ENCODE peak calls at places on chromosomes 3 and 15, in four cellular contexts. T, K, V and R are unnamed samples. For H3K36me3, the result is how much of the 10 kb centered on the place peaks cover.

GRCh38 chr15:45943255-45943654 is 308.4 kb downstream of the SQOR start:
- DNase-seq in K (no peak), T (peak), V (no peak), R (no peak)

GRCh38 chr3:38545396-38545949 is 49.3 kb downstream of the EXOG start:
- DNase-seq in T (no peak), V (no peak), K (no peak), R (no peak)

GRCh38 chr3:36756272-36756671 is 8.1 kb downstream of the DCLK3 start:
- DNase-seq in K (no peak), T (no peak), V (no peak), R (no peak)

GRCh38 chr3:134232146-134232545 is 18.5 kb downstream of the RYK start:
- DNase-seq in V (no peak), K (no peak), T (no peak), R (no peak)

GRCh38 chr3:138440596-138440995 is 6.2 kb downstream of the ESYT3 start:
- DNase-seq in V (no peak), K (no peak), T (no peak), R (no peak)

GRCh38 chr3:149021830-149022229 is 30.5 kb downstream of the GYG1 start:
- DNase-seq in V (no peak), K (no peak), T (no peak), R (no peak)

GRCh38 chr3:98282205-98282604 is at the start of gene OR5H2:
- DNase-seq in V (no peak), T (no peak), K (no peak), R (no peak)

GRCh38 chr3:160810360-160810759 is 54.3 kb downstream of the PPM1L start:
- DNase-seq in V (no peak), K (no peak), T (no peak), R (no peak)

GRCh38 chr15:88497109-88497761 is 29.7 kb downstream of the MRPS11 start:
- DNase-seq in K (no peak), V (no peak), T (no peak), R (no peak)

GRCh38 chr15:78054971-78055370 is 22.5 kb downstream of the TBC1D2B start:
- DNase-seq in K (no peak), V (no peak), T (no peak), R (no peak)

GRCh38 chr3:50275160-50275995 is 3.5 kb upstream of the LSMEM2 start:
- DNase-seq in V (peak), K (no peak), T (no peak), R (no peak)

GRCh38 chr3:152272771-152273242 is 4.1 kb downstream of the MBNL1 start:
- DNase-seq in K (no peak), V (no peak), T (no peak), R (no peak)

GRCh38 chr15:68524753-68525584 is 53.8 kb upstream of the CORO2B start:
- DNase-seq in T (no peak), V (no peak), K (no peak), R (no peak)

GRCh38 chr3:24550588-24550987 is 55.9 kb upstream of the THRB start:
- DNase-seq in K (no peak), T (no peak), V (no peak), R (no peak)

GRCh38 chr15:31306426-31307269 is 20.0 kb upstream of the KLF13 start:
- DNase-seq in V (peak), T (no peak), K (no peak), R (peak)

GRCh38 chr3:138902166-138902565 is 44.8 kb downstream of the FOXL2 start:
- DNase-seq in K (no peak), T (no peak), V (no peak), R (no peak)

GRCh38 chr15:60840306-60840702 is 361.4 kb upstream of the ICE2 start:
- DNase-seq in V (no peak), T (no peak), K (no peak), R (no peak)

GRCh38 chr3:119702530-119703527 is at the start of gene CFAP91:
- DNase-seq in V (peak), T (no peak), K (peak), R (peak)

GRCh38 chr15:94793641-94794040 is 562.3 kb downstream of the MCTP2 start:
- DNase-seq in K (no peak), T (no peak), V (no peak), R (no peak)

GRCh38 chr15:52710050-52710709 is 31.0 kb upstream of the ATOSA start:
- DNase-seq in V (no peak), T (no peak), K (peak), R (no peak)

GRCh38 chr15:26864664-26865191 is 2.1 kb upstream of the GABRA5 start:
- DNase-seq in T (no peak), K (no peak), V (peak), R (no peak)

GRCh38 chr15:70323111-70323851 is 225.6 kb upstream of the TLE3 start:
- DNase-seq in T (no peak), V (peak), K (no peak), R (no peak)

GRCh38 chr3:132183811-132184210 is 133.4 kb upstream of the ACP3 start:
- DNase-seq in V (no peak), T (no peak), K (no peak), R (no peak)

GRCh38 chr15:61750271-61751084 is 309.8 kb downstream of the VPS13C start:
- DNase-seq in T (no peak), V (no peak), K (no peak), R (no peak)

GRCh38 chr3:65483475-65483874 is 555.2 kb downstream of the MAGI1 start:
- DNase-seq in K (no peak), T (no peak), V (no peak), R (no peak)

GRCh38 chr3:27165348-27165747 is 203.8 kb downstream of the NEK10 start:
- DNase-seq in V (no peak), K (no peak), T (no peak), R (no peak)

GRCh38 chr3:29721789-29722188 is 440.9 kb downstream of the RBMS3 start:
- DNase-seq in K (no peak), V (no peak), T (no peak), R (no peak)

GRCh38 chr15:78302579-78302978 is 3.2 kb upstream of the SKIC8 start:
- DNase-seq in K (no peak), V (no peak), T (no peak), R (no peak)

GRCh38 chr3:150149651-150150051 is 179.0 kb upstream of the PFN2 start:
- DNase-seq in K (no peak), T (no peak), V (no peak), R (no peak)

GRCh38 chr15:65071381-65071811 is 3.6 kb upstream of the RASL12 start:
- DNase-seq in K (no peak), T (no peak), V (no peak), R (no peak)

DNA sequence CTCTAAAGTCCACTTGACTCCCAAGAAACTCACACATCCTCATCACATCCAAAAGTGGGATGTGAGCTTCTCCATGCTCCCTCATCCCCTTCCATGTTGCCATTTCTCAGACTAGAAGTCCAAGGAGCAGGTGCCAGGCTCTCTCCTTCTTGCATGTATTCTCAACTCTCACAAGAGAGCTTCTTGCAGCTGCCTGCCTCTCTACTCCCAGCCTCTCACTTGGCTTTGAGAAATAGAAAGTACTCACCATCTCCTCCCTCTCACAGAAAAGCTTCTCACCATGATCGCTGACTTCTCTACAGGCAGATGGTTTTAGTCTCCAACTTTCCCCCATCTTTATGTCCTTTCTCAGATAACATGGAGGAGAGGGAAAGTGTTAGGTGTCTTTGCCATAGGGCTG is 26.6 kb downstream of the COL8A1 start:
- DNase-seq in K (no peak), V (no peak), T (no peak), R (no peak)
- H3K36me3 ChIP-seq in K (under half), V (under half), T (under half), R (under half)

GRCh38 chr3:189941679-189942078 is 179.0 kb downstream of the P3H2 start:
- DNase-seq in V (no peak), K (no peak), T (peak), R (no peak)
- TF ChIP-seq SUZ12 in V (no peak), K (no peak), T (no peak), R (no peak)

DNA sequence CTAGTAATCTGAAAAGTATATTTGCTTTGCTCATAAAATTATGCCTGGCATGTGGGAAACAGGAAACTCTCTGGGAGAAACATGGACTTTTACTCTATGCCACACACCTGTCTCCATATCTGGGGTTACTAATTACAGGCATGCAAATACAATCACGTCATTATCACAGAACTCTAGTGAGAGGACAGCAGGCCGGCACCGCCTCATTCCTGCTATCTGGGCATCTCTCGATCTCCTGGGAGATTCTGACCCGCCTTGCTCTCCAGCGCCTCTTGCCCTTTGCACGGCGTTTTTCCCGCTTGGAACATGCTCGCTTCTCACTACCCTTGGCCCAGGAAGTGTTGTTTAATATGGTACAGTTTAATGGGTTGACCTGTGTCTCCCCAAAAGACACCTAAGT is 45.4 kb upstream of the PARL start:
- DNase-seq in K (no peak), V (no peak), T (peak), R (no peak)
- H3K36me3 ChIP-seq in K (under half), V (under half), T (under half), R (half or more)

GRCh38 chr3:112640864-112641751 is at the start of gene CCDC80:
- DNase-seq in K (no peak), T (no peak), V (no peak), R (no peak)
- TF ChIP-seq SUZ12 in K (no peak), T (no peak), V (no peak), R (no peak)

DNA sequence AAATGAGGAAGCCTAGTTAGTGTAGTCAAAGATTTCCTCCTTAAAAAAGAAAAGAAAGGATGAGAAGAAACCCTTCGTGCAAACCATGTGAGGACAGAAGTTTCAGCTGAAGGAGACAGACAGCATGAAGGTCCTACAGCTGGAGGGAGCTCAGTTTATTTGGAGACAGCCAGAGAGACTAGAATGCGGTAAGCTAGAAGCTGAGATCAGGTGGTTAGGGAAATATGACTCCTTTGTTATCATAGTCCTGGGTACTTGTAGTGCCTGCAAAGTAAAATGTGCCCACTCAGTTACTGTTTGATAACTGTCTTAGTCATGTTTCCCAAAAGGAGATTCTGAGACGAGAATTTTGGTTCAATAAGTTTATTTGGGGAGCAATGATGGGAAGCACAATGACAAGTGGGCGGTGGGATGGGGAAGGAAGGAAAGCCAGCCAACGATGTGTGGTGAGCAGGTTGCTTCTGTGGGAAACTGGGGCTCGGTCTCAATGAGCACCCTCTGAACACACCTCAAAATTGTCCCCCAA is 178.8 kb upstream of the SNTN start:
- DNase-seq in V (no peak), K (no peak), T (no peak), R (no peak)
- H3K36me3 ChIP-seq in V (under half), K (under half), T (under half), R (under half)

DNA sequence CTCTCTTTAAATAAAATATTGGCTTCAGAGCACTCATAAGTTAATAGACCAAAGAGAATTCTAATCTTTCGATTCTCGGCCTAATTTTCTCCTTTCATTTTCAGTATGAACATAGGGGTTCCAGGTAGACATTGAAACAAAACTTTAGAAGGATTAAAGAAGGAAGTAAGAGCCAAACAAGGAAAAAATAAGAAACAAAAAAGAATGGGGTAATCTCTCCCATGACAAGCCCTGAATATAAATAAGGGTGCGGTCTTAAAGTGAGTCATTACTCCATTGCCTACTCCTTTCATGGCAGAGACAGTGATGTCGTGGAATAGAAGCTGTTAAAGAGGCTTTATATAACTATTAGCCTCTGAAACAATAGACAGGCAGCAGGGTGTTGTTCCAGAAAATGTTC is 608.1 kb upstream of the KCNMB2 start:
- DNase-seq in T (no peak), K (no peak), V (no peak), R (no peak)
- TF ChIP-seq SUZ12 in T (no peak), K (no peak), V (no peak), R (no peak)